ENCODE peak calls at places on chromosomes 5 and 9, in five cellular contexts. E, V, T, N and L are unnamed samples.

GRCh38 chr5:178839319-178839704 is 20.4 kb upstream of the ZNF354B start:
- DNase-seq in E (peak; percentile 38), V (peak; percentile 71), T (peak; percentile 74), N (peak; percentile 93), L (peak; percentile 42)

GRCh38 chr9:104900871-104901270 is 27.1 kb downstream of the ABCA1 start:
- DNase-seq in E (no peak), V (no peak), T (no peak), N (no peak), L (peak; percentile 65)

GRCh38 chr5:53095931-53096525 is 13.5 kb downstream of the MOCS2 start:
- DNase-seq in E (no peak), V (peak; percentile 76), T (no peak), N (no peak), L (peak; percentile 51)

GRCh38 chr5:54671111-54671531 is 153.6 kb downstream of the SNX18 start:
- DNase-seq in E (no peak), V (no peak), T (no peak), N (no peak), L (no peak)

GRCh38 chr5:23136958-23137357 is 283.8 kb upstream of the CDH12 start:
- DNase-seq in E (no peak), V (no peak), T (no peak), N (no peak), L (no peak)

GRCh38 chr5:151383011-151383410 is 35.7 kb upstream of the SLC36A2 start:
- DNase-seq in E (no peak), V (no peak), T (no peak), N (no peak), L (no peak)

GRCh38 chr5:52798952-52799351 is 11.2 kb downstream of the ITGA1 start:
- DNase-seq in E (no peak), V (no peak), T (no peak), N (no peak), L (no peak)

GRCh38 chr9:137174722-137175293 is 3.0 kb upstream of the TMEM210 start:
- DNase-seq in E (no peak), V (no peak), T (peak; percentile 93), N (no peak), L (peak; percentile 51)

GRCh38 chr5:138354926-138355378 is 2.5 kb downstream of the KDM3B start:
- DNase-seq in E (no peak), V (no peak), T (peak; percentile 80), N (no peak), L (peak; percentile 88)

GRCh38 chr5:88883566-88884434 is 816 bp upstream of the MEF2C start:
- DNase-seq in E (peak; percentile 51), V (peak; percentile 72), T (peak; percentile 68), N (peak; percentile 88), L (peak; percentile 62)

GRCh38 chr5:139668064-139668880 is 20.1 kb downstream of the CXXC5 start:
- DNase-seq in E (no peak), V (no peak), T (peak; percentile 91), N (no peak), L (no peak)

GRCh38 chr9:127253446-127253845 is 11.1 kb upstream of the GARNL3 start:
- DNase-seq in E (no peak), V (no peak), T (peak; percentile 38), N (peak; percentile 89), L (peak; percentile 28)

GRCh38 chr5:15737036-15737821 is 237.2 kb downstream of the FBXL7 start:
- DNase-seq in E (no peak), V (no peak), T (no peak), N (no peak), L (no peak)

GRCh38 chr5:169895876-169896275 is 84.4 kb downstream of the INSYN2B start:
- DNase-seq in E (no peak), V (no peak), T (no peak), N (peak; percentile 90), L (no peak)

GRCh38 chr5:168409601-168410458 is 76.4 kb upstream of the RARS1 start:
- DNase-seq in E (no peak), V (peak; percentile 58), T (no peak), N (peak; percentile 93), L (no peak)

GRCh38 chr5:116395178-116395577 is 179.4 kb downstream of the SEMA6A start:
- DNase-seq in E (peak; percentile 56), V (no peak), T (no peak), N (no peak), L (no peak)

GRCh38 chr5:34706084-34706483 is 50.0 kb downstream of the RAI14 start:
- DNase-seq in E (no peak), V (no peak), T (no peak), N (no peak), L (no peak)

GRCh38 chr5:75921011-75921410 is 162.2 kb upstream of the SV2C start:
- DNase-seq in E (no peak), V (no peak), T (no peak), N (peak; percentile 64), L (no peak)

GRCh38 chr9:126721531-126722098 is 83.2 kb upstream of the ZBTB43 start:
- DNase-seq in E (no peak), V (no peak), T (no peak), N (no peak), L (no peak)

GRCh38 chr9:109015026-109015280 is 1.7 kb upstream of the CTNNAL1 start:
- DNase-seq in E (no peak), V (no peak), T (no peak), N (no peak), L (no peak)

GRCh38 chr5:32322882-32323281 is 10.1 kb upstream of the MTMR12 start:
- DNase-seq in E (no peak), V (no peak), T (no peak), N (no peak), L (no peak)

GRCh38 chr5:91382530-91383026 is 539 bp downstream of the ARRDC3 start:
- DNase-seq in E (no peak), V (peak; percentile 66), T (no peak), N (no peak), L (peak; percentile 55)

GRCh38 chr5:37859805-37860204 is 20.0 kb upstream of the GDNF start:
- DNase-seq in E (no peak), V (no peak), T (no peak), N (no peak), L (no peak)

GRCh38 chr5:175521313-175521833 is 43.0 kb downstream of the SFXN1 start:
- DNase-seq in E (no peak), V (no peak), T (no peak), N (no peak), L (no peak)

GRCh38 chr5:80408976-80409926 is 1.4 kb downstream of the ZFYVE16 start:
- DNase-seq in E (no peak), V (no peak), T (no peak), N (no peak), L (no peak)